ENCODE peak calls at places on chromosome 1, in seven cellular contexts. U is fibroblast of the aortic adventitia, A is GM10248, O is PC-3, J is epithelial cell of esophagus, W is AG09319, K is cardiac muscle cell. T is an unnamed sample.

GRCh38 chr1:58013237-58013636 is 533.3 kb downstream of the OMA1 start:
- DNase-seq in O (no peak), A (no peak), K (no peak), W (no peak), J (no peak), U (no peak), T (no peak)

GRCh38 chr1:61967750-61968149 is 225.5 kb downstream of the PATJ start:
- DNase-seq in W (no peak), A (no peak), J (no peak), U (peak), O (no peak), K (no peak), T (no peak)

GRCh38 chr1:173213665-173214064 is 6.5 kb upstream of the TNFSF4 start:
- DNase-seq in W (no peak), K (no peak), O (peak), A (no peak), U (no peak), J (no peak), T (no peak)

GRCh38 chr1:236748471-236748870 is 46.6 kb upstream of the MTR start:
- DNase-seq in K (no peak), U (no peak), A (no peak), W (no peak), J (no peak), O (peak), T (no peak)

GRCh38 chr1:97907886-97908285 is 12.9 kb downstream of the DPYD start:
- DNase-seq in W (no peak), U (peak), O (no peak), K (peak), J (no peak), A (no peak), T (no peak)

GRCh38 chr1:31753623-31754349 is 10.4 kb downstream of the ADGRB2 start:
- DNase-seq in U (peak), K (peak), A (no peak), J (peak), W (no peak), O (no peak), T (no peak)

GRCh38 chr1:197496722-197497121 is 228.7 kb downstream of the CRB1 start:
- DNase-seq in O (no peak), U (no peak), K (no peak), A (no peak), W (no peak), J (no peak), T (no peak)

GRCh38 chr1:62689524-62689923 is 1.3 kb upstream of the DOCK7 start:
- DNase-seq in K (peak), J (peak), U (peak), W (no peak), A (no peak), O (peak), T (peak)

GRCh38 chr1:92273039-92273438 is 25.7 kb downstream of the GLMN start:
- DNase-seq in W (no peak), A (no peak), K (no peak), O (no peak), U (no peak), J (no peak), T (no peak)

GRCh38 chr1:161905269-161905884 is 118.3 kb downstream of the OLFML2B start:
- DNase-seq in O (peak), W (no peak), J (peak), A (peak), K (peak), U (peak), T (peak)

GRCh38 chr1:212586429-212587303 is 21.9 kb upstream of the ATF3 start:
- DNase-seq in W (no peak), J (no peak), O (no peak), K (no peak), U (no peak), A (peak), T (no peak)

GRCh38 chr1:88742546-88742945 is 58.5 kb downstream of the PKN2 start:
- DNase-seq in K (peak), O (no peak), U (peak), A (no peak), W (no peak), J (no peak), T (no peak)

GRCh38 chr1:57188169-57188568 is 222.4 kb upstream of the C8B start:
- DNase-seq in A (no peak), U (peak), K (no peak), J (peak), W (no peak), O (no peak), T (no peak)

GRCh38 chr1:8506995-8507615 is 189.2 kb downstream of the SLC45A1 start:
- DNase-seq in K (no peak), U (no peak), J (no peak), W (no peak), O (no peak), A (no peak), T (no peak)

GRCh38 chr1:227738820-227739219 is 3.6 kb downstream of the SNAP47 start:
- DNase-seq in J (no peak), W (no peak), A (no peak), U (no peak), O (no peak), K (no peak), T (no peak)
- TF ChIP-seq CTCF in J (no peak), W (no peak), A (no peak), U (no peak), O (no peak), K (no peak), T (no peak)

GRCh38 chr1:114108741-114109255 is 44.9 kb downstream of the SYT6 start:
- DNase-seq in A (peak), O (no peak), K (peak), J (no peak), W (no peak), U (no peak), T (peak)

GRCh38 chr1:114105401-114105979 is 48.2 kb downstream of the SYT6 start:
- DNase-seq in A (no peak), J (no peak), O (no peak), W (no peak), K (no peak), U (no peak), T (no peak)

GRCh38 chr1:114110011-114110410 is 43.7 kb downstream of the SYT6 start:
- DNase-seq in U (no peak), A (no peak), W (no peak), O (no peak), K (no peak), J (no peak), T (no peak)

GRCh38 chr1:114103992-114104391 is 49.7 kb downstream of the SYT6 start:
- DNase-seq in J (no peak), K (no peak), W (no peak), O (no peak), U (no peak), A (no peak), T (no peak)

DNA sequence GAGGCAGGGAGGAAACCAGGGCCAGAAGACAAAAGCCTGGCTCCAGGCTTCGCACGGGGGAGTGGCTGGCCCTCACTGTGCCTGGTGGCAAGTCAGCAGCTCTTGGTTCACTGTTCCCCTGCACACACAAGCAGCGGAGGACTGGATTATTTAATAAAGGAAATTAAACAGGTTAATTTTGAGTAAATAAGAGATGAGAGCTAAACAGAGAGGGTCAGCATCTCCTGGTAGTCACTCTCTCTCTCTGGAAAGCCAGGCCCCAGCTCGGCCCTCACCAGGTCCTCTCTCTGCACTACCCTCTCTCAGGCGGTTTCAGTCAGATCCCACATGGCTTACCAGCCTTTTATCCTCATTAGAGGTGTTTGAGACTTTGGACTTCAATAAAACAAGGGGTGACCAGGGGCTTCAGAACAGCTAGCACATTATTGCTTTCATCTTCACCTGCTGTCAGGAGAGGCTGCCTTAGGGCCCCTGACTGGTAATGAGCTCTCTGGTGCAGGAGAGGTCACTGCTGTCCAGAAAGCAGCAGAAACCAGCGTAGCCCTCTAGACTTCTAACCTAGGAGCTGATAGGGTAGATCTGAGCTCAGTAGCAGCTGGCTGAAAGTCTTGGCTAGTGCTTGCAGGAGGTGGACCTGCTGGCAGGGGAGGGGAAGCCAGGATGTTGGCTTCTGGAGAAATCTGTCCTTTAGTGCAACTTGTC is 46.0 kb downstream of the SYT6 start:
- DNase-seq in A (no peak), W (no peak), O (no peak), K (no peak), J (no peak), U (no peak), T (no peak)
- TF ChIP-seq CTCF in A (no peak), W (no peak), O (peak), K (no peak), J (no peak), U (no peak), T (no peak)

DNA sequence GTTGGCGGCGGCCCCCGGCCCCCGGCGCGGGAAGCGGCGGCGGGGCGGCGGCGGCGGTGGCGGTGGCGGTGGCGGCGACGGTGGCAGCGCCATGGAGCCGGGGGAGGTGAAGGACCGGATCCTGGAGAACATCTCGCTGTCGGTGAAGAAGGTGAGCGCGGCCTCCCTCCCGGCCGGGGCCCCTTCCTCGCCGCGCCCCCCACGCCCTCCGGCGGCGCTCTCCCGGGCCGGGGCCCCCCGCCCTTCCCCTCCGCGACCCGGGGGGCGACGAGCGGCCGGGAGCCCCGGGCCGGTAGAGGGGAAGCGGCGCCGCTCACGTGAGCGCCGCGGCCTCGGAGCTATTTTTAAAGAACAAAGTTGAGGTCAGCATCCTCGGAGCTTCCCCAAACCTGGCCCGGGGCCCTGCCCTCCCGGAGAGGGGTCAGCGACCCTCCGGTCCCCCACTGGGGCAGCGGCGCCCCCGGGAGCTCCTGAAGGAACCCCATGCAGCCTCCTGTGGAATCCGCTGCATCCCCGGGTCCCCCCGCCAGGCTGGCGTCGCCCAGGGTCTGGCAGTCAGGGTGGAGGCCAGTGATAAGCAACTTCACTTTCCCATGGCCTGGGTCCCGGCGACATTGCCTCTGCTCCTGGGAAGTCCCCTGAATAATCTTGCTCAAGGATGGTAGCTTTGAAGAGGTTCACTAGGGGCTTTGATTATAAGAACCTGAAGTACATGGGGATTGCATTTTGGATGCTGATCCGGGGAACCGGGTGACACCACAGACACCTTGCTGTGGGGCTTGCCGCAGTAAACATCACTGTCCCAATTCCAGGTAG is 556 bp downstream of the PLEKHM2 start:
- DNase-seq in U (peak), K (peak), A (peak), W (no peak), O (no peak), J (no peak), T (no peak)
- TF ChIP-seq CTCF in U (peak), K (no peak), A (no peak), W (no peak), O (no peak), J (peak), T (peak)

GRCh38 chr1:4781646-4782045 is 127.2 kb downstream of the AJAP1 start:
- DNase-seq in O (no peak), U (no peak), J (no peak), A (no peak), K (no peak), W (no peak), T (no peak)

GRCh38 chr1:4772294-4773010 is 118.0 kb downstream of the AJAP1 start:
- DNase-seq in J (no peak), U (no peak), A (no peak), K (no peak), W (no peak), O (no peak), T (no peak)

DNA sequence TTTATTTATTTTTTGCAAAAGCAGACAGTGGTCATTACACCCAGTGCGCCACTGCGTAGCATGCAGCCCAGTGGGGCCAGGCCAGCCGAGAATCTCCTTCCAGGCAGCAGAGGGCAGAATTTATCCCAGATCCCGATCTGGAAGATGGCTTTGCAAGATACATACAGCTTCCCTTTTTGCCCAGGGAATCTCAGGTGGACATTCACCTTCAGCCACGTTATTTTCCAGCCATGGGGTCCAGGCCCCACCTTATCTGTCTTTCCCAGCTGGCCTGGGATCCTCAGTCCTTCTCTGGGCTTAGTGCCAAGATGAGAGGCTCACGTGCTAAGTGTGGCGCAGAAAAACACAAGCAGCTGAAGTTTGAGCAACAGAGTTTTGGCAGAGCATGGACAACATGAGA is 123.6 kb downstream of the AJAP1 start:
- DNase-seq in K (peak), U (no peak), W (no peak), J (no peak), A (no peak), O (peak), T (no peak)
- TF ChIP-seq CTCF in K (peak), U (no peak), W (no peak), J (peak), A (peak), O (peak), T (no peak)

DNA sequence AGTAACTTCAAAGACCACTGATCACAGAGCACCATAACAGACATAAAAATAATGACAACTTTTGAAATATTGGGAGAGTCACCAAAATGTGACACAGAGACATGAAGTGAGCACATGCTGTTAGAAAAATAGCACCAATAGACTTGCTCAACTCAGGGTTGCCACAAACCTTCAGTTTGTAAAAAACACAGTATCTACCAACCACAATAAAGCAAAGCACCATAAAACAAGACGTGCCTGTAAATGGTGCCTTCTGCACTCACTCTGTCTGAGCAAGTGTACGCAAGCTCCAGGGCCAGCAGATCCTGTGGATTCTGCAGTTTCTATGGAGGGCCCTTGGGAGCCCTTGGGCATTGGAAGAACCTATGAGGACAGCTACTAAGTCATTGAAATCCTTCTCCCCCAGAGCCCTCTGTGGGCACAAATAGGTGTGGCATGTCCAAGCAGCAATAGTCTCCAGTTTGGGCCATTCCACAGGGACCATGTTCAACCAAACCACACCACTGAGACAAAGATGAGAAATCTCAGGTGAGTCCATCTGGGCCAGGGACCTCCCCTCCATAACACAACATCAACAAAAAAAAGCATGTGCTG is 116.9 kb upstream of the RAB4A start:
- DNase-seq in W (no peak), J (no peak), U (no peak), O (no peak), K (no peak), A (no peak), T (no peak)
- TF ChIP-seq CTCF in W (no peak), J (no peak), U (no peak), O (no peak), K (no peak), A (no peak), T (no peak)

GRCh38 chr1:154750681-154751665 is 119.1 kb downstream of the KCNN3 start:
- DNase-seq in J (no peak), O (no peak), U (no peak), W (no peak), A (no peak), K (no peak), T (no peak)
- TF ChIP-seq CTCF in J (no peak), O (no peak), U (no peak), W (no peak), A (no peak), K (no peak), T (no peak)

DNA sequence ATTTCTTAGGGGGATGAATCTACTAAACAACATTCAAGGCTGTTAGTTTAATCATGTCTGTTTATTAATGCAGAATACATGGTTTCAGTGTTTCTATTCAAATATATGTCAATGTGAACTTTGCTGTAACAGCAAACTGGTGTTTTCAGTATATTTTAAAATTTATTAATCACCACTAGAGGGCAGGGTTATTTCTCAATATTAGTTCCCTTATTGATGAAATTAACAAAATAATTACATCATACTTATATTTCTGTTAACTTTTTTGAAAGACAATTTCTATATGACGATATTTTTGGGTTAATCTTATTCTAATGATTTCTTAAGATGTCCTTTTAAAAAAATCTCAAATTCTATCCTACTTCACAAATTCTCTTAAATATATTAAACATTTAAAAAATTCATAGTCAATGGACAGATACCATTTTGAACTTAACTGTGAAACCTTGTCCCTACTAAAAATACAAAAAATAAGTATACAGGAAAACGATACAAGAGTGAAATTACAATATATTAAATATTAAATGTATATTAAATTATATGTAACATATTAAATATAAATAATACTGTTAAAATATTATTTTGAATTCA is 1034.1 kb upstream of the PRMT6 start:
- DNase-seq in K (peak), J (peak), W (no peak), A (peak), U (peak), O (peak), T (no peak)
- TF ChIP-seq CTCF in K (peak), J (peak), W (peak), A (no peak), U (peak), O (peak), T (peak)

GRCh38 chr1:37919277-37919676 is 27.6 kb downstream of the INPP5B start:
- DNase-seq in W (no peak), O (peak), K (peak), J (peak), A (no peak), U (peak), T (peak)
- TF ChIP-seq CTCF in W (peak), O (peak), K (peak), J (peak), A (no peak), U (peak), T (peak)

T was measured in HFFc6.